ENCODE peak calls at places on chromosomes 11 and 22, in four cellular contexts. I, B, Z and G are unnamed samples.

GRCh38 chr22:25940479-25940878 is 198.5 kb downstream of the MYO18B start:
- DNase-seq in I (no peak), B (no peak), Z (no peak), G (no peak)

GRCh38 chr11:78542007-78542406 is 32.7 kb downstream of the NARS2 start:
- DNase-seq in I (peak; percentile 48), B (peak; percentile 79), Z (no peak), G (no peak)

GRCh38 chr11:6654281-6655019 is 1.2 kb downstream of the DCHS1 start:
- DNase-seq in I (no peak), B (no peak), Z (no peak), G (no peak)

GRCh38 chr11:68998390-68998911 is 14.6 kb downstream of the MRGPRF start:
- DNase-seq in I (peak; percentile 68), B (peak; percentile 12), Z (peak; percentile 24), G (no peak)

GRCh38 chr22:28604961-28605360 is 74.7 kb downstream of the TTC28 start:
- DNase-seq in I (peak; percentile 79), B (peak; percentile 17), Z (no peak), G (no peak)

GRCh38 chr11:34235189-34235588 is 122.6 kb downstream of the ABTB2 start:
- DNase-seq in I (no peak), B (no peak), Z (no peak), G (no peak)

GRCh38 chr22:17470880-17471500 is 92.3 kb upstream of the SLC25A18 start:
- DNase-seq in I (no peak), B (no peak), Z (no peak), G (no peak)

GRCh38 chr11:99739464-99740089 is 718.8 kb downstream of the CNTN5 start:
- DNase-seq in I (no peak), B (peak; percentile 40), Z (peak; percentile 13), G (no peak)

GRCh38 chr11:74822187-74822586 is 73.5 kb downstream of the RNF169 start:
- DNase-seq in I (peak; percentile 97), B (peak; percentile 94), Z (no peak), G (no peak)

GRCh38 chr11:131253142-131253884 is 117.1 kb upstream of the NTM start:
- DNase-seq in I (no peak), B (no peak), Z (no peak), G (no peak)

GRCh38 chr22:50705219-50705691 is 32.6 kb downstream of the SHANK3 start:
- DNase-seq in I (peak; percentile 52), B (peak; percentile 70), Z (peak; percentile 61), G (no peak)

GRCh38 chr11:86370171-86370570 is 4.5 kb upstream of the CCDC81 start:
- DNase-seq in I (no peak), B (no peak), Z (no peak), G (no peak)

GRCh38 chr11:66417000-66417399 is 3.8 kb upstream of the NPAS4 start:
- DNase-seq in I (no peak), B (no peak), Z (no peak), G (no peak)

GRCh38 chr11:68994161-68994890 is 13.5 kb upstream of the MRGPRD start:
- DNase-seq in I (no peak), B (no peak), Z (no peak), G (no peak)

GRCh38 chr11:116910378-116910777 is 73.0 kb upstream of the APOA1 start:
- DNase-seq in I (no peak), B (peak; percentile 48), Z (no peak), G (no peak)

GRCh38 chr11:129849447-129850130 is 33.9 kb downstream of the TMEM45B start:
- DNase-seq in I (no peak), B (no peak), Z (no peak), G (no peak)

GRCh38 chr11:61037694-61038093 is 64.6 kb upstream of the CD5 start:
- DNase-seq in I (no peak), B (no peak), Z (no peak), G (no peak)

GRCh38 chr22:44139773-44140172 is 41.0 kb upstream of the PARVG start:
- DNase-seq in I (no peak), B (no peak), Z (no peak), G (no peak)
- H3K9me1 ChIP-seq in I (no peaks in the 10 kb centered on the region), B (no peaks in the 10 kb centered on the region), Z (no peaks in the 10 kb centered on the region), G (no peaks in the 10 kb centered on the region)

GRCh38 chr11:202490-202889 is 4.7 kb downstream of the BET1L start:
- DNase-seq in I (no peak), B (no peak), Z (no peak), G (no peak)
- H3K9me1 ChIP-seq in I (no peaks in the 10 kb centered on the region), B (peaks cover 30% of the 10 kb centered on the region), Z (no peaks in the 10 kb centered on the region), G (peaks cover 2% of the 10 kb centered on the region)

GRCh38 chr11:111937461-111937769 is 272 bp downstream of the DIXDC1 start:
- DNase-seq in I (no peak), B (no peak), Z (no peak), G (no peak)
- H3K9me1 ChIP-seq in I (no peaks in the 10 kb centered on the region), B (peaks cover 29% of the 10 kb centered on the region), Z (no peaks in the 10 kb centered on the region), G (no peaks in the 10 kb centered on the region)

DNA sequence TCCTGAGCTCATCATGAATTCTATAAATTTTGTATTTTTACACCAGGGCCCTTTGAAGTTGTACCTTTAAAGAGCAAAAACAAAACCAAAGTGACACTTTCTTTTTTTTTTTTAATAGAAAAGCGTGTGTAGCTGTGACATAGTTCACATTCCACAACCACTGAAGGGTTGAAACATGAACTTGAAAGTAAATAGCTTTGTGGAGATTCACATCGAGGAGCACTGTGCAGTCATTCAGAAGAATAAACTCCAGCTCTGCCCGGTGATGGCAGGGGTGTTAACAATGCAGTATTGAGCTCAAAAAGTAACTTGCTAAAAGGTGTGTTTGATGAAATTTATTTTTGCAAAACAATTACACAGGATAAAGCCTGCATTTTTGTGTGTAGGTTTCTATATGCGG is 1166.2 kb downstream of the TBC1D22A start:
- DNase-seq in I (no peak), B (no peak), Z (no peak), G (no peak)
- H3K9me1 ChIP-seq in I (no peaks in the 10 kb centered on the region), B (no peaks in the 10 kb centered on the region), Z (no peaks in the 10 kb centered on the region), G (no peaks in the 10 kb centered on the region)

DNA sequence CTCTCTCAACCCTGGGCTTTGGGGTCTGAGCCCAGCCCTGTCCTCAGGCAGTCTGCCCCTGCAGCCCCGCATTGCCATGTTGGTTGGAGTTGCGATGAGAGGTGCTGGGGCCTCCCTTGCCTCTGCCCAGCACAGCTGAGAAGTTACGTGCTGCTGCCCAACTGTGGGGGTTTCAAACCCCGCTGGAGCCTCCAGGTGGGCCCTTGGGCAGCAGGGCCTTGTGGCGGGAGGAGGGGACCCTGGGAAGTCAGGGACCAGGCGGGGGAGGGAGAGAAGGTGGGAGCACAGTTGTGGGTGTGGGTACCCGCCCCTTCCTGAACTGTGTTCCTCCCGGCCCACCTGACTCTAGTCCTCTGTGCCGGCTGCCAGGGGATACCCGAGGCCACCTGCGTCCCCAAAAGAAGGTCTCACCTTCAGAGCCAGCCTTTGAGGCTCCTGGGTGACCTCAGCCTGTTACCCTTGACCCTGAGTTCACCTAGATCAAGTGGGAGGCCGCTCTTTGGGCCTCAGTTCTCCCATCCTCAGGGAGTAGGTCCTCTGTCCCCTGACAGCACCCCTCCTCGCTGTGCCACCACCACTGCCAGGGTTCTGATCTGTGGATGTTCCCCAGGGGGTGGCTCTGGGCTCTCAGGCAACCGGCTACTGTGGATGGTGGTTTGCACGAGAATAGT is 7.6 kb upstream of the CCDC188 start:
- DNase-seq in I (no peak), B (no peak), Z (no peak), G (no peak)
- H3K9me1 ChIP-seq in I (no peaks in the 10 kb centered on the region), B (no peaks in the 10 kb centered on the region), Z (no peaks in the 10 kb centered on the region), G (no peaks in the 10 kb centered on the region)

GRCh38 chr11:13462928-13463778 is at the start of gene BTBD10:
- DNase-seq in I (peak; percentile 97), B (peak; percentile 93), Z (peak; percentile 97), G (peak; percentile 62)

GRCh38 chr11:13462311-13462927 is 603 bp downstream of the BTBD10 start:
- DNase-seq in I (peak; percentile 49), B (peak; percentile 41), Z (peak; percentile 74), G (peak; percentile 57)

GRCh38 chr11:13463779-13464290 is 813 bp upstream of the BTBD10 start:
- DNase-seq in I (no peak), B (no peak), Z (peak; percentile 34), G (no peak)

GRCh38 chr11:13468750-13469149 is 5.7 kb upstream of the BTBD10 start:
- DNase-seq in I (no peak), B (no peak), Z (no peak), G (no peak)

GRCh38 chr11:13465909-13466371 is 2.9 kb upstream of the BTBD10 start:
- DNase-seq in I (peak; percentile 66), B (peak; percentile 55), Z (peak; percentile 28), G (no peak)
- H3K9me1 ChIP-seq in I (no peaks in the 10 kb centered on the region), B (no peaks in the 10 kb centered on the region), Z (no peaks in the 10 kb centered on the region), G (no peaks in the 10 kb centered on the region)

GRCh38 chr11:3165916-3166267 is 782 bp upstream of the OSBPL5 start:
- DNase-seq in I (no peak), B (no peak), Z (no peak), G (no peak)

GRCh38 chr11:3163241-3163981 is 1.7 kb downstream of the OSBPL5 start:
- DNase-seq in I (no peak), B (no peak), Z (no peak), G (no peak)

GRCh38 chr11:3165152-3165705 is at the start of gene OSBPL5:
- DNase-seq in I (peak; percentile 61), B (peak; percentile 59), Z (peak; percentile 81), G (no peak)

GRCh38 chr11:3164138-3164539 is 971 bp downstream of the OSBPL5 start:
- DNase-seq in I (no peak), B (no peak), Z (no peak), G (no peak)

DNA sequence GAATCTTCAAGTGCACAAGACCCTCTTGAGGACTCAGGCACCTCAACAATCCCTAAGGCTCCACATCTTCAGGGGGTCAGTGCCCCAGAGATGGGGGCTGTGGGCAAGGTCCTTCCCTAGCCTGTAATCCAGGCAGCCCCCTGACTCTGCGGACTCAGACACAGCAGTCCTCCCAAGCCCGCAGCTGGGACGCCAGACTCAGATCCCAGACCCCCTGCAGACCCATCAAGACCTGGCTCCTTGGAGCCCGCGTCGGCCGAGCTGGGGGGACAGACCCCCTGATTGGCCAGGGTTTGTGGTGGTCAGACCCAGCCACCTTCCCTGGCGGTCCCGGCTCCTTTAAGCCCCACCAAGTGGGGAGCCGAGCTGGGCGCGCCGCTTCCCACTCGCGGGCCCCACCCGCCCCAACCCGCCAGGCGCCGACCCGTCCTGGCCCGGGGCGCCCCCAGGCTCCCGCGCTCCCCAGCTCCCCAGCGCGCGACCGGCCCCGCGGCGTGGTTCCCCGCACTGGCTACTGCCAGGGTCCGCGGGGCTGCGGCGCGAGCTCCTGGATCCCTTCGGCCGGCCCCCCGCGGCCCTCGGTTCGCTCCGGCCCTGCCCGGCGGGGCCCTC is 464 bp downstream of the OSBPL5 start:
- DNase-seq in I (peak; percentile 31), B (no peak), Z (no peak), G (no peak)
- H3K9me1 ChIP-seq in I (no peaks in the 10 kb centered on the region), B (peaks cover 12% of the 10 kb centered on the region), Z (peaks cover 3% of the 10 kb centered on the region), G (no peaks in the 10 kb centered on the region)

DNA sequence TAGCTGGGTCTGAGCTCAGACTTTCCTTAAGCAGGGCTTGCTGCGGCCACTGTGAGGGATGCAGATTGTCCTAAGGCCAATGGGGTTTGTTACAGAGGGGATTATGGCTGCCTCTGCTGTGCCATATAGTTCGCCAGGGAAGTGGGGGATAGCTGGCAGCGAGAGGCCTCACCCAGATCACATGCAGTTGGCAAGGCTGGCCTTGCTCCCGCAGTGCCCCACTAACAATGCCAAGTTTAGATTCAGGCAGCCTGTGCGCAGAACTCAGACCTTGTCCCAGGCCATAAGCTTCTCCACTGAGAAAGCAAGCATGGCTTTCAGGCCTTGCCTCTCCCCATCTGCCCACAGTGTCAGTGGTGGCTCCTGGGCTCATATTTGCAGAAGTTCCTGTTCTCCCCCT is 4.7 kb upstream of the APOL2 start:
- DNase-seq in I (no peak), B (no peak), Z (no peak), G (no peak)
- H3K9me1 ChIP-seq in I (no peaks in the 10 kb centered on the region), B (no peaks in the 10 kb centered on the region), Z (no peaks in the 10 kb centered on the region), G (no peaks in the 10 kb centered on the region)

GRCh38 chr11:17428930-17429329 is 40.5 kb upstream of the KCNJ11 start:
- DNase-seq in I (no peak), B (no peak), Z (no peak), G (no peak)
- H3K9me1 ChIP-seq in I (no peaks in the 10 kb centered on the region), B (no peaks in the 10 kb centered on the region), Z (no peaks in the 10 kb centered on the region), G (no peaks in the 10 kb centered on the region)

GRCh38 chr22:43487311-43488030 is 75.7 kb downstream of the MPPED1 start:
- DNase-seq in I (no peak), B (no peak), Z (no peak), G (no peak)
- H3K9me1 ChIP-seq in I (no peaks in the 10 kb centered on the region), B (no peaks in the 10 kb centered on the region), Z (no peaks in the 10 kb centered on the region), G (no peaks in the 10 kb centered on the region)